ENCODE peak calls at places on chromosomes 12 and 14, in seven cellular contexts. One of them, this sample, is unnamed. For H3K79me2, the result is how much of the 10 kb centered on the place peaks cover.

GRCh38 chr12:42873401-42873800 is 283.9 kb upstream of the PRICKLE1 start:
- DNase-seq in endothelial cell of umbilical vein: no peak
- DNase-seq in GM23248: no peak
- DNase-seq in GM23338: no peak
- DNase-seq in HCT116: no peak
- DNase-seq in K562: no peak
- DNase-seq in OCI-LY7: no peak
- DNase-seq in this sample: no peak

GRCh38 chr12:108822458-108823205 is 34.8 kb downstream of the SSH1 start:
- DNase-seq in endothelial cell of umbilical vein: peak
- DNase-seq in GM23248: no peak
- DNase-seq in GM23338: no peak
- DNase-seq in HCT116: no peak
- DNase-seq in K562: no peak
- DNase-seq in OCI-LY7: no peak
- DNase-seq in this sample: no peak

GRCh38 chr12:105252901-105253300 is 16.9 kb upstream of the APPL2 start:
- DNase-seq in endothelial cell of umbilical vein: no peak
- DNase-seq in GM23248: peak
- DNase-seq in GM23338: no peak
- DNase-seq in HCT116: no peak
- DNase-seq in K562: no peak
- DNase-seq in OCI-LY7: no peak
- DNase-seq in this sample: no peak

GRCh38 chr12:51886021-51886710 is 1.7 kb upstream of the ANKRD33 start:
- DNase-seq in endothelial cell of umbilical vein: peak
- DNase-seq in GM23248: peak
- DNase-seq in GM23338: peak
- DNase-seq in HCT116: no peak
- DNase-seq in K562: no peak
- DNase-seq in OCI-LY7: peak
- DNase-seq in this sample: no peak

GRCh38 chr12:5348491-5348890 is 83.4 kb upstream of the NTF3 start:
- DNase-seq in endothelial cell of umbilical vein: no peak
- DNase-seq in GM23248: no peak
- DNase-seq in GM23338: peak
- DNase-seq in HCT116: no peak
- DNase-seq in K562: no peak
- DNase-seq in OCI-LY7: no peak
- DNase-seq in this sample: no peak

GRCh38 chr12:120230326-120230973 is 29.5 kb upstream of the RPLP0 start:
- DNase-seq in endothelial cell of umbilical vein: peak
- DNase-seq in GM23248: peak
- DNase-seq in GM23338: peak
- DNase-seq in HCT116: peak
- DNase-seq in K562: peak
- DNase-seq in OCI-LY7: no peak
- DNase-seq in this sample: no peak

GRCh38 chr12:63904653-63905052 is 60.2 kb downstream of the SRGAP1 start:
- DNase-seq in endothelial cell of umbilical vein: no peak
- DNase-seq in GM23248: no peak
- DNase-seq in GM23338: no peak
- DNase-seq in HCT116: no peak
- DNase-seq in K562: no peak
- DNase-seq in OCI-LY7: no peak
- DNase-seq in this sample: no peak

GRCh38 chr14:91892918-91893527 is 25.7 kb upstream of the TC2N start:
- DNase-seq in endothelial cell of umbilical vein: no peak
- DNase-seq in GM23248: peak
- DNase-seq in GM23338: peak
- DNase-seq in HCT116: peak
- DNase-seq in K562: peak
- DNase-seq in OCI-LY7: peak
- DNase-seq in this sample: peak

GRCh38 chr12:47281667-47282171 is 202.0 kb upstream of the AMIGO2 start:
- DNase-seq in endothelial cell of umbilical vein: no peak
- DNase-seq in GM23248: peak
- DNase-seq in GM23338: no peak
- DNase-seq in HCT116: no peak
- DNase-seq in K562: peak
- DNase-seq in OCI-LY7: no peak
- DNase-seq in this sample: no peak

GRCh38 chr14:52277552-52277951 is 10.1 kb downstream of the PTGDR start:
- DNase-seq in endothelial cell of umbilical vein: no peak
- DNase-seq in GM23248: no peak
- DNase-seq in GM23338: no peak
- DNase-seq in HCT116: no peak
- DNase-seq in K562: no peak
- DNase-seq in OCI-LY7: no peak
- DNase-seq in this sample: no peak

GRCh38 chr12:52681551-52682380 is 1.6 kb upstream of the KRT1 start:
- DNase-seq in endothelial cell of umbilical vein: no peak
- DNase-seq in GM23248: no peak
- DNase-seq in GM23338: no peak
- DNase-seq in HCT116: no peak
- DNase-seq in K562: no peak
- DNase-seq in OCI-LY7: no peak
- DNase-seq in this sample: no peak

GRCh38 chr14:53470351-53471043 is 317.4 kb upstream of the DDHD1 start:
- DNase-seq in endothelial cell of umbilical vein: no peak
- DNase-seq in GM23248: peak
- DNase-seq in GM23338: no peak
- DNase-seq in HCT116: no peak
- DNase-seq in K562: no peak
- DNase-seq in OCI-LY7: no peak
- DNase-seq in this sample: no peak

GRCh38 chr12:47785036-47785886 is 12.2 kb downstream of the SLC48A1 start:
- DNase-seq in endothelial cell of umbilical vein: no peak
- DNase-seq in GM23248: no peak
- DNase-seq in GM23338: no peak
- DNase-seq in HCT116: no peak
- DNase-seq in K562: peak
- DNase-seq in OCI-LY7: no peak
- DNase-seq in this sample: no peak

GRCh38 chr14:77067632-77068514 is 30.2 kb upstream of the CIPC start:
- DNase-seq in endothelial cell of umbilical vein: peak
- DNase-seq in GM23248: peak
- DNase-seq in GM23338: peak
- DNase-seq in HCT116: peak
- DNase-seq in K562: peak
- DNase-seq in OCI-LY7: peak
- DNase-seq in this sample: peak

GRCh38 chr12:95838125-95838524 is 20.6 kb upstream of the SNRPF start:
- DNase-seq in endothelial cell of umbilical vein: peak
- DNase-seq in GM23248: peak
- DNase-seq in GM23338: no peak
- DNase-seq in HCT116: no peak
- DNase-seq in K562: no peak
- DNase-seq in OCI-LY7: no peak
- DNase-seq in this sample: no peak

GRCh38 chr12:49131973-49132461 is 822 bp upstream of the TUBA1B start:
- DNase-seq in endothelial cell of umbilical vein: peak
- DNase-seq in GM23248: peak
- DNase-seq in GM23338: no peak
- DNase-seq in HCT116: no peak
- DNase-seq in K562: no peak
- DNase-seq in OCI-LY7: peak
- DNase-seq in this sample: peak

GRCh38 chr14:79585845-79586244 is 625.5 kb downstream of the DIO2 start:
- DNase-seq in endothelial cell of umbilical vein: no peak
- DNase-seq in GM23248: no peak
- DNase-seq in GM23338: no peak
- DNase-seq in HCT116: no peak
- DNase-seq in K562: no peak
- DNase-seq in OCI-LY7: no peak
- DNase-seq in this sample: no peak

GRCh38 chr12:124109760-124110159 is 136.7 kb downstream of the ZNF664 start:
- DNase-seq in endothelial cell of umbilical vein: peak
- DNase-seq in GM23248: peak
- DNase-seq in GM23338: peak
- DNase-seq in HCT116: peak
- DNase-seq in K562: peak
- DNase-seq in OCI-LY7: peak
- DNase-seq in this sample: peak

GRCh38 chr14:44700184-44700583 is 193.1 kb upstream of the FSCB start:
- DNase-seq in endothelial cell of umbilical vein: no peak
- DNase-seq in GM23248: no peak
- DNase-seq in GM23338: no peak
- DNase-seq in HCT116: no peak
- DNase-seq in K562: no peak
- DNase-seq in OCI-LY7: no peak
- DNase-seq in this sample: no peak

GRCh38 chr14:65302571-65303184 is 109.9 kb upstream of the FUT8 start:
- DNase-seq in endothelial cell of umbilical vein: no peak
- DNase-seq in GM23248: peak
- DNase-seq in GM23338: no peak
- DNase-seq in HCT116: no peak
- DNase-seq in K562: no peak
- DNase-seq in OCI-LY7: peak
- DNase-seq in this sample: no peak

GRCh38 chr12:90858261-90858660 is 96.7 kb downstream of the CCER1 start:
- DNase-seq in endothelial cell of umbilical vein: peak
- DNase-seq in GM23248: no peak
- DNase-seq in GM23338: no peak
- DNase-seq in HCT116: no peak
- DNase-seq in K562: no peak
- DNase-seq in OCI-LY7: no peak
- DNase-seq in this sample: no peak

GRCh38 chr12:124506145-124506831 is 61.1 kb downstream of the NCOR2 start:
- DNase-seq in endothelial cell of umbilical vein: peak
- DNase-seq in GM23248: peak
- DNase-seq in GM23338: no peak
- DNase-seq in HCT116: no peak
- DNase-seq in K562: peak
- DNase-seq in OCI-LY7: no peak
- DNase-seq in this sample: no peak

DNA sequence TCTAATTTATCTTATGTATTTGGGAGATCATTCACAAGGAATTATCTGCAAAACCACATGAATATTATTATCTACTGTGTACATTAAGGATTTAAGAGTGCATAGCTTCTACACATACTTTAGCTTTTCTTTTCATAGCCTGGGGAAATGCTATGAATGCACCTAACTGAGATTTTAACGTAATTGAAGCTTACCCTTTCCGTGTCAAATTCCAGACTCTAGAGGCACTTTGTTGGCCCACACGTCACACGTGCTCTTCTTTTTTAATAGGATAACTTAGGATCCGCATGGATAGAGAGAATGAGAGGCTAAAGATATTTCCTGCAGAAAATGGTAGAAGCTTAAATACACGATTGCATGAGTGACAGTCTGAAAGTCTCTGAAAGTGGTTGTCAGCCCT is 481.1 kb downstream of the PCNX1 start:
- DNase-seq in endothelial cell of umbilical vein: no peak
- DNase-seq in GM23248: no peak
- DNase-seq in GM23338: no peak
- DNase-seq in HCT116: no peak
- DNase-seq in K562: no peak
- DNase-seq in OCI-LY7: no peak
- DNase-seq in this sample: no peak
- H3K79me2 ChIP-seq in endothelial cell of umbilical vein: under half
- H3K79me2 ChIP-seq in GM23248: half or more
- H3K79me2 ChIP-seq in GM23338: half or more
- H3K79me2 ChIP-seq in HCT116: under half
- H3K79me2 ChIP-seq in K562: under half
- H3K79me2 ChIP-seq in OCI-LY7: under half
- H3K79me2 ChIP-seq in this sample: under half

DNA sequence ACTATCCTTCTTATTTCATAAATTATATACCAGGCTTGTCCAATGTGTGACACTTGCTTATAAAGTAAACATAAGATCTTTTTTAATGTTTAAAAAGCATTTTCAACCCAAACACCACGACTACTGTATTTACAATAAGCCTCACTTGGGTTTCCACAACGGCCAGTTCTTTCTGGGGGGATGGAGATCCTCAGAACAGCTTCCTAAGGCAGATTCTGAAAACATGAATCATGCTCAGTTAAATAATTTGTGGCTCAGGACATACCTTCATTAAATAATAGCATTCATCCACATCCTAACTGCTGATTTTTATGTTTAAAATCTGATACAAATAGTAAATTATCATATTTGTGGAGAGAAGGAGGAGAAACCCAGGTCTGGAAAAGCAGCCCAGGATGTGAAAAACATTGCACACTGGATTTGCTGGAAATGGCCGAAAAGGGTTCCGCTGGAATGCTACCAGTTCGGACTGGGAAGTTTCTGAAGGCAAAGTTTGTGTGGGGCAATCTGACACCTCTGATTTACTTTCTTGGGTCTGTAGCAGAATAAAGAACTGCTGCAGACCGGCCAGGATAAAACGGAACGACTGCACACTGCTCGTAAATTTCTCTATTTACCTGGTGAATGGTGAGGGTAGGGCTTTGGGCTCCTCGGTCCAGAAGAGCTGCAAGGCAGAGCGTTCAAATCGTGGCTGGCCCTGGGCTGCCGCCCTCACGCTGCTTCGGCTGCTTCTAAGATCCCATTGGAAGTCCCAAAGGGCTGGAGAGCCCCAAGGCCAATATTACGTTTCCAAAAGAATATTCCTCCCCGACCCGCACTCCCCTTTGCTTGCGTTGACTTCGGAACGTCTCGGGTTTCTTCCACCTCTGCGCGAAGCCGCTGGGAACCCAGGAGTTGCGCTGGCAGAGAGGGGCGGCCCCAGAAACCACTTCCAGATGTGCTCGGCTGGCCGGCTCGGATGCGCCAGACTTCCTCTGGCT is at the start of gene GLT8D2:
- DNase-seq in endothelial cell of umbilical vein: peak
- DNase-seq in GM23248: peak
- DNase-seq in GM23338: peak
- DNase-seq in HCT116: no peak
- DNase-seq in K562: no peak
- DNase-seq in OCI-LY7: no peak
- DNase-seq in this sample: no peak
- H3K27ac ChIP-seq in endothelial cell of umbilical vein: no peak
- H3K27ac ChIP-seq in GM23248: peak
- H3K27ac ChIP-seq in GM23338: no peak
- H3K27ac ChIP-seq in HCT116: peak
- H3K27ac ChIP-seq in K562: no peak
- H3K27ac ChIP-seq in OCI-LY7: no peak
- H3K27ac ChIP-seq in this sample: no peak

GRCh38 chr14:102492523-102492910 is 17.1 kb downstream of the ANKRD9 start:
- DNase-seq in endothelial cell of umbilical vein: no peak
- DNase-seq in GM23248: no peak
- DNase-seq in GM23338: no peak
- DNase-seq in HCT116: no peak
- DNase-seq in K562: no peak
- DNase-seq in OCI-LY7: no peak
- DNase-seq in this sample: no peak
- H3K79me2 ChIP-seq in endothelial cell of umbilical vein: under half
- H3K79me2 ChIP-seq in GM23248: under half
- H3K79me2 ChIP-seq in GM23338: under half
- H3K79me2 ChIP-seq in HCT116: under half
- H3K79me2 ChIP-seq in K562: under half
- H3K79me2 ChIP-seq in OCI-LY7: under half
- H3K79me2 ChIP-seq in this sample: under half

DNA sequence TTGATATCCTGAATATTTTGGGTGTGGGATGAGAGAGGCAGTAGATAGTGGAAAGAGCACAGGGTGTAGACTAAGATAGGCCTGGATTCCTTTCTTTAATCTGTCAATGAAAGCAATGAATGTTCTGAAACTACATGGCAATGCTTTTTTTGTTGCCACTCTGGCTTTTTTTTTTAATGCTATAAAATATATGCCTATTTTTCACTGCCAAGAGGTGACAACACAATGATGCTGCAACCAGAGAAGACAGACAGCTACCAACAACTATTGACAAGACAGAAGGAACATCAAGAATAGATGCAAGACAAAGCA is 9.4 kb downstream of the ANG start:
- DNase-seq in endothelial cell of umbilical vein: no peak
- DNase-seq in GM23248: no peak
- DNase-seq in GM23338: no peak
- DNase-seq in HCT116: no peak
- DNase-seq in K562: no peak
- DNase-seq in OCI-LY7: no peak
- DNase-seq in this sample: no peak
- H3K27ac ChIP-seq in endothelial cell of umbilical vein: no peak
- H3K27ac ChIP-seq in GM23248: no peak
- H3K27ac ChIP-seq in GM23338: no peak
- H3K27ac ChIP-seq in HCT116: no peak
- H3K27ac ChIP-seq in K562: no peak
- H3K27ac ChIP-seq in OCI-LY7: no peak
- H3K27ac ChIP-seq in this sample: no peak

This sample was measured in Karpas-422.